ENCODE peak calls at places on chromosomes 1 and 21, in eight cellular contexts. W is breast epithelium; I is tibial artery; E is IMR-90; R is GM23248; D is osteoblast; K is naive thymus-derived CD4-positive, alpha-beta T cell; G is CD4-positive, alpha-beta memory T cell. J is an unnamed sample.

GRCh38 chr1:154877370-154877974 is 7.4 kb upstream of the KCNN3 start:
- DNase-seq in W (no peak), I (peak; percentile 28), E (peak; percentile 28), R (no peak), D (no peak), K (no peak), G (no peak), J (no peak)

GRCh38 chr1:174247472-174247871 is 88.2 kb downstream of the RABGAP1L start:
- DNase-seq in W (no peak), I (no peak), E (no peak), R (no peak), D (no peak), K (no peak), G (no peak), J (no peak)

GRCh38 chr1:161013591-161014513 is 7.1 kb downstream of the F11R start:
- DNase-seq in W (peak; percentile 93), I (peak; percentile 83), E (peak; percentile 85), R (peak; percentile 64), D (no peak), K (peak; percentile 57), G (peak; percentile 63), J (peak; percentile 74)

GRCh38 chr1:245409341-245410195 is 254.8 kb downstream of the KIF26B start:
- DNase-seq in W (no peak), I (no peak), E (no peak), R (no peak), D (no peak), K (no peak), G (no peak), J (no peak)

GRCh38 chr1:157099633-157100009 is at the start of gene ETV3L:
- DNase-seq in W (no peak), I (peak; percentile 61), E (no peak), R (no peak), D (no peak), K (no peak), G (no peak), J (no peak)

GRCh38 chr1:114703242-114703641 is 7.9 kb upstream of the AMPD1 start:
- DNase-seq in W (no peak), I (no peak), E (no peak), R (no peak), D (no peak), K (no peak), G (no peak), J (no peak)

GRCh38 chr1:54857741-54858665 is 29.0 kb downstream of the DHCR24 start:
- DNase-seq in W (no peak), I (peak; percentile 46), E (peak; percentile 78), R (peak; percentile 88), D (peak; percentile 91), K (no peak), G (no peak), J (peak; percentile 70)

GRCh38 chr1:76268341-76268740 is 193.8 kb downstream of the ST6GALNAC3 start:
- DNase-seq in W (no peak), I (no peak), E (no peak), R (no peak), D (no peak), K (no peak), G (no peak), J (no peak)

GRCh38 chr1:244836135-244836521 is 670 bp downstream of the COX20 start:
- DNase-seq in W (no peak), I (no peak), E (peak; percentile 47), R (peak; percentile 60), D (peak; percentile 83), K (no peak), G (no peak), J (no peak)

GRCh38 chr1:209266590-209267172 is 316.8 kb upstream of the CAMK1G start:
- DNase-seq in W (no peak), I (no peak), E (peak; percentile 2), R (peak; percentile 26), D (peak; percentile 6), K (no peak), G (no peak), J (no peak)

GRCh38 chr1:15100369-15101111 is 53.0 kb upstream of the TMEM51 start:
- DNase-seq in W (no peak), I (no peak), E (peak; percentile 45), R (peak; percentile 60), D (peak; percentile 88), K (no peak), G (peak; percentile 27), J (peak; percentile 9)

GRCh38 chr1:21262282-21263051 is 27.8 kb downstream of the ECE1 start:
- DNase-seq in W (peak; percentile 55), I (peak; percentile 97), E (peak; percentile 95), R (peak; percentile 94), D (peak; percentile 96), K (no peak), G (no peak), J (peak; percentile 96)

GRCh38 chr1:212667223-212668139 is 32.2 kb downstream of the BATF3 start:
- DNase-seq in W (peak; percentile 61), I (no peak), E (peak; percentile 97), R (peak; percentile 98), D (peak; percentile 94), K (no peak), G (no peak), J (peak; percentile 99)

GRCh38 chr1:172907834-172908326 is 142.9 kb downstream of the TNFSF18 start:
- DNase-seq in W (no peak), I (no peak), E (no peak), R (no peak), D (no peak), K (no peak), G (no peak), J (no peak)

GRCh38 chr1:91613594-91613993 is 112.9 kb downstream of the CDC7 start:
- DNase-seq in W (no peak), I (no peak), E (peak; percentile 21), R (peak; percentile 52), D (no peak), K (no peak), G (no peak), J (no peak)

GRCh38 chr1:78617615-78618026 is 2.6 kb upstream of the IFI44L start:
- DNase-seq in W (peak; percentile 44), I (peak; percentile 83), E (peak; percentile 85), R (peak; percentile 93), D (peak; percentile 43), K (peak; percentile 70), G (peak; percentile 78), J (peak; percentile 80)

GRCh38 chr1:46809071-46809470 is 10.2 kb downstream of the CYP4B1 start:
- DNase-seq in W (no peak), I (no peak), E (no peak), R (no peak), D (no peak), K (no peak), G (no peak), J (no peak)

GRCh38 chr1:83998599-83999315 is at the start of gene TTLL7:
- DNase-seq in W (peak; percentile 35), I (peak; percentile 91), E (peak; percentile 53), R (peak; percentile 80), D (peak; percentile 91), K (peak; percentile 10), G (peak; percentile 44), J (peak; percentile 63)

GRCh38 chr1:8211620-8212442 is 106.1 kb upstream of the SLC45A1 start:
- DNase-seq in W (peak; percentile 82), I (peak; percentile 89), E (peak; percentile 99), R (peak; percentile 98), D (peak; percentile 90), K (no peak), G (no peak), J (peak; percentile 94)

GRCh38 chr1:67687198-67687545 is 2.2 kb downstream of the GADD45A start:
- DNase-seq in W (no peak), I (no peak), E (no peak), R (peak; percentile 24), D (no peak), K (no peak), G (no peak), J (no peak)
- H3K4me3 ChIP-seq in W (peak overlapping the region; percentile 87), I (peak overlapping the region; percentile 88), E (peak overlapping the region; percentile 99), R (peak overlapping the region; percentile 96), D (peak overlapping the region; percentile 97), K (no peak overlapping the region), G (no peak overlapping the region), J (peak overlapping the region; percentile 94)

GRCh38 chr21:37914211-37914900 is 1.9 kb downstream of the KCNJ6 start:
- DNase-seq in W (no peak), I (no peak), E (peak; percentile 22), R (peak; percentile 43), D (peak; percentile 77), K (no peak), G (no peak), J (peak; percentile 3)

GRCh38 chr21:37915516-37915915 is 741 bp downstream of the KCNJ6 start:
- DNase-seq in W (no peak), I (no peak), E (no peak), R (no peak), D (no peak), K (no peak), G (no peak), J (no peak)

GRCh38 chr21:37915941-37916794 is at the start of gene KCNJ6:
- DNase-seq in W (no peak), I (no peak), E (peak; percentile 52), R (peak; percentile 82), D (peak; percentile 93), K (no peak), G (no peak), J (peak; percentile 25)

GRCh38 chr21:37909936-37910335 is 6.3 kb downstream of the KCNJ6 start:
- DNase-seq in W (no peak), I (no peak), E (no peak), R (no peak), D (no peak), K (no peak), G (no peak), J (no peak)

GRCh38 chr21:37912616-37913015 is 3.6 kb downstream of the KCNJ6 start:
- DNase-seq in W (no peak), I (no peak), E (no peak), R (no peak), D (no peak), K (no peak), G (no peak), J (no peak)
- H3K27me3 ChIP-seq in W (peaks cover 57% of the 10 kb centered on the region), I (peaks cover 52% of the 10 kb centered on the region), E (peaks cover 36% of the 10 kb centered on the region), R (peaks cover 38% of the 10 kb centered on the region), D (peaks cover 61% of the 10 kb centered on the region), K (no peaks in the 10 kb centered on the region), G (no peaks in the 10 kb centered on the region), J (peaks cover 30% of the 10 kb centered on the region)

DNA sequence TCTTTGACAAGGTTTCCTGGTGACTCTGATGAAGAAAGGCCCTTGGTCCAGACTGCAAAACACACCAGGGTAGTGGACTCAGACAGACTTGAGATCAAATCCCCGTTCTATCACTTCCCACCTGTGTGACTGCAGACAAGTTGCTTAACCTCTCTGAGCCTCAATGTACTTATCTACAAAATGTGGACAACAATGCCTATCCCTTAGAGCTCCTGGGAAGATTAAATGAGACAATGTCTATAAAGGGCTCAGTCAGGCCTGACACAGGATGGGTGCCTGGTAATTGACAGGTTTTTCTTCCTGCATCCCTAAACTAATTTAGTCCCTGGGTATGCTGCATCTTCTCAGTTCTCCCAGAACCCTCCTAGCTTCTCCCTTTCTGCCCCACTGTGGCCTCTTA is 37.9 kb upstream of the ZBTB40 start:
- DNase-seq in W (no peak), I (no peak), E (no peak), R (no peak), D (no peak), K (no peak), G (no peak), J (no peak)
- H3K27ac ChIP-seq in W (peak overlapping the region; percentile 66), I (no peak overlapping the region), E (no peak overlapping the region), R (no peak overlapping the region), D (no peak overlapping the region), K (no peak overlapping the region), G (no peak overlapping the region), J (no peak overlapping the region)

DNA sequence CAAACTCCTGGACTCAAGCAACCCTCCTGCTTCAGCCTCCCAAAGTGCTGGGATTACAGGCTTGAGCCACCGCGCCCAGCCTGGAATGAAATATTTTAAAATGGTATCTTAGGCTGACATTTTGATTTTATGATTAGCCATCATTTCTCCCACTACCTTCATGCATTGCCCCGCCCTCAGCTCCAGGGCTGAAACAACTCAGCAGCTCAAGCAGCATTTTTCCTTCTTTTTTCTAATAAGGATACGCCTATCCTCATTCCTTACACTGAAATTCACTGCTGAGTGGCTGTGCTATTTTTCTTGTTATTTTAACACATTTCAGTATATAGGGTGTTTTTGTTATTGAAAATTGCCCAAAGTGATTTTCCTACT is 56.8 kb upstream of the HTR1D start:
- DNase-seq in W (no peak), I (no peak), E (no peak), R (no peak), D (no peak), K (no peak), G (no peak), J (no peak)
- H3K4me3 ChIP-seq in W (no peak overlapping the region), I (no peak overlapping the region), E (no peak overlapping the region), R (no peak overlapping the region), D (no peak overlapping the region), K (no peak overlapping the region), G (no peak overlapping the region), J (no peak overlapping the region)

J was measured in brain microvascular endothelial cell.